ENCODE peak calls at places on chromosomes 1 and 21, in ten cellular contexts. Z is pancreas; P is OCI-LY7; C is BJ; E is CD4-positive, alpha-beta memory T cell; D is mesenchymal stem cell; Y is foreskin fibroblast; J is CD4-positive, CD25-positive, alpha-beta regulatory T cell; O is skeletal muscle cell; B is right cardiac atrium. N is an unnamed sample.

GRCh38 chr1:167103236-167103894 is 9.5 kb downstream of the STYXL2 start:
- DNase-seq in Z (no peak), P (no peak), C (no peak), E (no peak), D (no peak), Y (no peak), J (no peak), O (no peak), B (peak; percentile 25), N (peak; percentile 14)

GRCh38 chr1:63112155-63112914 is 210.0 kb upstream of the FOXD3 start:
- DNase-seq in Z (no peak), P (no peak), C (no peak), E (no peak), D (peak; percentile 74), Y (peak; percentile 64), J (no peak), O (peak; percentile 61), B (no peak), N (peak; percentile 17)

GRCh38 chr1:243499711-243500110 is 243.9 kb downstream of the SDCCAG8 start:
- DNase-seq in Z (no peak), P (no peak), C (no peak), E (no peak), D (no peak), Y (no peak), J (no peak), O (no peak), B (no peak), N (no peak)

GRCh38 chr1:5956022-5956830 is 36.0 kb downstream of the NPHP4 start:
- DNase-seq in Z (no peak), P (no peak), C (no peak), E (no peak), D (no peak), Y (no peak), J (no peak), O (no peak), B (no peak), N (no peak)

GRCh38 chr1:100404816-100405215 is 52.5 kb downstream of the CDC14A start:
- DNase-seq in Z (no peak), P (no peak), C (peak; percentile 19), E (no peak), D (no peak), Y (peak; percentile 49), J (no peak), O (no peak), B (no peak), N (no peak)

GRCh38 chr1:198030682-198031081 is 113.5 kb downstream of the LHX9 start:
- DNase-seq in Z (no peak), P (no peak), C (peak; percentile 48), E (no peak), D (no peak), Y (peak; percentile 66), J (no peak), O (peak; percentile 18), B (no peak), N (peak; percentile 16)

GRCh38 chr1:78146137-78146822 is 100.5 kb downstream of the GIPC2 start:
- DNase-seq in Z (no peak), P (no peak), C (no peak), E (no peak), D (no peak), Y (peak; percentile 42), J (no peak), O (no peak), B (no peak), N (no peak)

GRCh38 chr1:159922499-159923202 is 2.7 kb downstream of the TAGLN2 start:
- DNase-seq in Z (peak; percentile 55), P (peak; percentile 14), C (no peak), E (no peak), D (peak; percentile 76), Y (peak; percentile 64), J (no peak), O (peak; percentile 19), B (peak; percentile 90), N (peak; percentile 49)

GRCh38 chr1:109625176-109625575 is 5.5 kb downstream of the AMPD2 start:
- DNase-seq in Z (peak; percentile 8), P (no peak), C (no peak), E (no peak), D (no peak), Y (no peak), J (no peak), O (no peak), B (no peak), N (no peak)

GRCh38 chr1:109624215-109625010 is 4.8 kb downstream of the AMPD2 start:
- DNase-seq in Z (peak; percentile 9), P (peak; percentile 72), C (no peak), E (no peak), D (no peak), Y (no peak), J (no peak), O (no peak), B (peak; percentile 56), N (peak; percentile 50)

GRCh38 chr1:109627692-109628399 is 8.2 kb downstream of the AMPD2 start:
- DNase-seq in Z (peak; percentile 8), P (no peak), C (no peak), E (no peak), D (no peak), Y (no peak), J (no peak), O (no peak), B (peak; percentile 13), N (no peak)

GRCh38 chr1:109626682-109627408 is 7.2 kb downstream of the AMPD2 start:
- DNase-seq in Z (peak; percentile 5), P (no peak), C (no peak), E (no peak), D (no peak), Y (no peak), J (no peak), O (no peak), B (peak; percentile 28), N (no peak)

DNA sequence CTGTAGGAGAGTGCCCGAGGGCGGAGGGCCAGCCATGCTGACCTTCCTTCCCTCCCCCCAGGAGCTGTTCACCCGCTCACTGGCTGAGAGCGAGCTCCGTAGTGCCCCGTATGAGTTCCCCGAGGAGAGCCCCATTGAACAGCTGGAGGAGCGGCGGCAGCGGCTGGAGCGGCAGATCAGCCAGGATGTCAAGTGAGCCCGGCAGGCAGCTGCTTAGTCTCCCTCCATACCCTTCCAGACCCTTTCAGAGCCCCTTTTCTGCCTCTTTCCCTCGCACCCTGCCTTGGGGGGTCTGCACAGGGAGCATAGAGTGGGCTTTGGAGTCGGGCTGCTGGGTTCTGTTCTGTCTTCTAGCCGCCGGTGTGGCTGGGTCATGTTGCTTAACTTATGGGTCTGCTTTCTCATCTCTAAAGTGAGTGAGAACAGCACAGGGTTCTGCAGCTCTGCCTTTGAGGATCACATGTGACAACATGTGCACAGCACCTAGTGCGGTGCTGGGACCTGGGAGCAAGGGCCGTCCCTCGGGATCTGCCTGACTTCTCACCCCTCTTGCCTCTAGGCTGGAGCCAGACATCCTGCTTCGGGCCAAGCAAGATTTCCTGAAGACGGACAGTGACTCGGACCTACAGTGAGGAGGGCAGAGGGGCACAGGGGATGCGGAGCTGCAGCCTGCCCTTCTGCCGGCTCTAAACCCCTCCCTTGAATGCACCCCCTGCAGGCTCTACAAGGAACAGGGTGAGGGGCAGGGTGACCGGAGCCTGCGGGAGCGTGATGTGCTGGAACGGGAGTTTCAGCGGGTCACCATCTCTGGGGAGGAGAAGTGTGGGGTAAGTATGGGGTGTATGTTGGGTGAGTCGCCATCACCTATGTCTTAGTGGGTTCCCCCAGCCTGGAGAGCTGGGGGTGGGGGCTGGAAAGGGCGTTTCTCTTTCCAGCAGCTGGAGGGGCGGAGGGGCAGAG is 6.2 kb downstream of the AMPD2 start:
- DNase-seq in Z (peak; percentile 7), P (no peak), C (no peak), E (no peak), D (no peak), Y (peak; percentile 64), J (no peak), O (no peak), B (peak; percentile 64), N (no peak)
- H3K4me3 ChIP-seq in Z (no peak overlapping the region), P (no peak overlapping the region), C (no peak overlapping the region), E (no peak overlapping the region), D (no peak overlapping the region), Y (peak overlapping the region; percentile 10), J (no peak overlapping the region), O (no peak overlapping the region), B (no peak overlapping the region), N (no peak overlapping the region)

GRCh38 chr1:229183583-229183982 is 87.3 kb upstream of the RAB4A start:
- DNase-seq in Z (no peak), P (no peak), C (no peak), E (no peak), D (no peak), Y (no peak), J (no peak), O (no peak), B (no peak), N (no peak)

GRCh38 chr1:229185913-229186312 is 85.0 kb upstream of the RAB4A start:
- DNase-seq in Z (no peak), P (no peak), C (no peak), E (no peak), D (no peak), Y (no peak), J (no peak), O (no peak), B (no peak), N (no peak)

GRCh38 chr1:229190057-229190590 is 80.8 kb upstream of the RAB4A start:
- DNase-seq in Z (no peak), P (no peak), C (no peak), E (no peak), D (no peak), Y (peak; percentile 36), J (no peak), O (no peak), B (no peak), N (no peak)

GRCh38 chr1:229184066-229184465 is 86.8 kb upstream of the RAB4A start:
- DNase-seq in Z (no peak), P (no peak), C (no peak), E (no peak), D (no peak), Y (no peak), J (no peak), O (no peak), B (no peak), N (no peak)

GRCh38 chr1:229186373-229187056 is 84.4 kb upstream of the RAB4A start:
- DNase-seq in Z (no peak), P (no peak), C (no peak), E (no peak), D (no peak), Y (no peak), J (no peak), O (no peak), B (no peak), N (peak; percentile 72)
- H3K4me3 ChIP-seq in Z (no peak overlapping the region), P (no peak overlapping the region), C (no peak overlapping the region), E (no peak overlapping the region), D (no peak overlapping the region), Y (no peak overlapping the region), J (no peak overlapping the region), O (no peak overlapping the region), B (no peak overlapping the region), N (no peak overlapping the region)

GRCh38 chr1:4028139-4028501 is 128.0 kb upstream of the C1orf174 start:
- DNase-seq in Z (no peak), P (peak; percentile 40), C (no peak), E (no peak), D (no peak), Y (no peak), J (no peak), O (no peak), B (no peak), N (no peak)
- H3K4me3 ChIP-seq in Z (no peak overlapping the region), P (peak overlapping the region; percentile 49), C (no peak overlapping the region), E (no peak overlapping the region), D (no peak overlapping the region), Y (no peak overlapping the region), J (no peak overlapping the region), O (no peak overlapping the region), B (no peak overlapping the region), N (no peak overlapping the region)

GRCh38 chr21:20996421-20997307 is 1.5 kb upstream of the NCAM2 start:
- DNase-seq in Z (no peak), P (no peak), C (no peak), E (no peak), D (peak; percentile 69), Y (no peak), J (no peak), O (peak; percentile 21), B (no peak), N (no peak)
- H3K4me3 ChIP-seq in Z (no peak overlapping the region), P (no peak overlapping the region), C (no peak overlapping the region), E (no peak overlapping the region), D (peak overlapping the region; percentile 84), Y (peak overlapping the region; percentile 69), J (no peak overlapping the region), O (peak overlapping the region; percentile 77), B (peak overlapping the region; percentile 95), N (no peak overlapping the region)

N was measured in GM12865.